ENCODE peak calls at places on chromosomes 12 and 14, in seven cellular contexts. N is pons, D is GM23248, G is mesenchymal stem cell, A is substantia nigra, B is Karpas-422, E is testis. P is an unnamed sample.

GRCh38 chr14:63867926-63868921 is 15.4 kb downstream of the SYNE2 start:
- DNase-seq in N (no peak), D (no peak), A (no peak), E (no peak), B (peak; percentile 46), G (peak; percentile 57), P (no peak)

GRCh38 chr12:85639834-85640233 is 196.4 kb downstream of the RASSF9 start:
- DNase-seq in G (no peak), A (no peak), E (no peak), D (no peak), N (no peak), B (no peak), P (no peak)

GRCh38 chr12:14567311-14568195 is at the start of gene PLBD1:
- DNase-seq in B (no peak), N (peak; percentile 33), D (peak; percentile 50), E (peak; percentile 81), G (peak; percentile 55), A (peak; percentile 47), P (no peak)

GRCh38 chr14:51304428-51304827 is 64.4 kb downstream of the TMX1 start:
- DNase-seq in E (no peak), A (no peak), G (peak; percentile 88), B (no peak), N (no peak), D (peak; percentile 82), P (no peak)

GRCh38 chr14:28773917-28774691 is 7.5 kb downstream of the FOXG1 start:
- DNase-seq in B (no peak), E (peak; percentile 74), G (no peak), D (peak; percentile 73), A (no peak), N (no peak), P (no peak)

GRCh38 chr14:60092516-60092915 is 793 bp downstream of the PCNX4 start:
- DNase-seq in G (peak; percentile 54), D (peak; percentile 77), B (peak; percentile 83), N (peak; percentile 60), A (no peak), E (peak; percentile 44), P (peak; percentile 61)

GRCh38 chr14:50599700-50600444 is 39.9 kb downstream of the ATL1 start:
- DNase-seq in N (peak; percentile 82), E (no peak), B (peak; percentile 67), D (peak; percentile 63), G (peak; percentile 64), A (no peak), P (peak; percentile 29)

GRCh38 chr12:11758838-11759509 is 109.5 kb downstream of the ETV6 start:
- DNase-seq in N (peak; percentile 45), A (no peak), E (no peak), D (no peak), B (no peak), G (peak; percentile 76), P (no peak)

GRCh38 chr14:103846569-103847438 is 571 bp downstream of the PPP1R13B start:
- DNase-seq in G (peak; percentile 8), D (peak; percentile 63), E (peak; percentile 47), A (peak; percentile 45), B (peak; percentile 59), N (no peak), P (no peak)

GRCh38 chr12:10094648-10095047 is 4.1 kb downstream of the CLEC1A start:
- DNase-seq in E (no peak), D (no peak), G (no peak), B (no peak), N (peak; percentile 43), A (no peak), P (no peak)

GRCh38 chr12:53502983-53503728 is 2.1 kb downstream of the TARBP2 start:
- DNase-seq in N (no peak), D (no peak), E (no peak), A (no peak), B (no peak), G (no peak), P (no peak)

GRCh38 chr12:133203344-133204263 is 22.3 kb downstream of the ZNF268 start:
- DNase-seq in B (no peak), A (no peak), E (no peak), N (no peak), G (no peak), D (peak; percentile 37), P (peak; percentile 45)

GRCh38 chr12:130953783-130954543 is at the start of gene ADGRD1:
- DNase-seq in B (no peak), E (peak; percentile 76), D (peak; percentile 74), G (peak; percentile 59), A (no peak), N (peak; percentile 58), P (peak; percentile 90)

GRCh38 chr14:103613517-103613916 is 15.5 kb upstream of the KLC1 start:
- DNase-seq in D (no peak), E (no peak), A (no peak), B (peak; percentile 69), N (no peak), G (no peak), P (no peak)

GRCh38 chr12:24615967-24616411 is 332.9 kb downstream of the BCAT1 start:
- DNase-seq in B (no peak), A (no peak), E (no peak), N (no peak), D (no peak), G (peak; percentile 40), P (no peak)

GRCh38 chr12:120261951-120262851 is 3.3 kb downstream of the PXN start:
- DNase-seq in E (peak; percentile 76), N (peak; percentile 65), G (no peak), B (no peak), A (peak; percentile 39), D (peak; percentile 58), P (no peak)

GRCh38 chr14:44778562-44778961 is 183.2 kb downstream of the KLHL28 start:
- DNase-seq in B (no peak), A (no peak), G (peak; percentile 67), N (no peak), E (no peak), D (peak; percentile 45), P (no peak)

GRCh38 chr12:25249951-25250738 is 584 bp downstream of the KRAS start:
- DNase-seq in D (peak; percentile 55), B (peak; percentile 72), N (peak; percentile 20), E (peak; percentile 46), A (peak; percentile 28), G (peak; percentile 41), P (peak; percentile 82)

GRCh38 chr12:110088936-110089335 is 35.2 kb upstream of the IFT81 start:
- DNase-seq in G (no peak), B (no peak), N (peak; percentile 73), E (no peak), D (no peak), A (no peak), P (peak; percentile 71)

GRCh38 chr14:42884100-42884499 is 1277.4 kb downstream of the LRFN5 start:
- DNase-seq in B (no peak), N (no peak), E (no peak), D (peak; percentile 84), A (no peak), G (peak; percentile 90), P (peak; percentile 50)

GRCh38 chr14:59356298-59356697 is 108.9 kb downstream of the GPR135 start:
- DNase-seq in B (peak; percentile 61), N (no peak), A (no peak), D (no peak), E (no peak), G (no peak), P (no peak)

GRCh38 chr12:104958946-104959841 is 1.1 kb upstream of the SLC41A2 start:
- DNase-seq in B (no peak), D (peak; percentile 64), A (no peak), N (no peak), G (peak; percentile 48), E (peak; percentile 49), P (no peak)

GRCh38 chr12:75364918-75365317 is 26.0 kb upstream of the GLIPR1L2 start:
- DNase-seq in G (peak; percentile 34), E (no peak), B (no peak), A (no peak), D (peak; percentile 32), N (peak; percentile 9), P (peak; percentile 86)

GRCh38 chr12:45989857-45990467 is 412 bp downstream of the SCAF11 start:
- DNase-seq in D (peak; percentile 78), B (peak; percentile 83), A (peak; percentile 74), E (peak; percentile 75), N (no peak), G (peak; percentile 79), P (peak; percentile 83)

GRCh38 chr12:4439736-4440135 is 5.9 kb downstream of the FGF6 start:
- DNase-seq in B (no peak), A (no peak), N (no peak), D (no peak), E (no peak), G (no peak), P (no peak)

GRCh38 chr12:55072093-55072492 is 52.3 kb downstream of the NEUROD4 start:
- DNase-seq in B (peak; percentile 91), D (peak; percentile 54), G (no peak), E (peak; percentile 60), A (peak; percentile 37), N (peak; percentile 46), P (peak; percentile 65)

GRCh38 chr14:58288106-58288792 is 10.1 kb upstream of the ARID4A start:
- DNase-seq in B (no peak), N (no peak), A (no peak), D (no peak), G (no peak), E (no peak), P (no peak)

GRCh38 chr12:48296586-48297396 is 53.9 kb downstream of the ZNF641 start:
- DNase-seq in E (peak; percentile 94), D (peak; percentile 82), G (peak; percentile 47), A (peak; percentile 53), N (peak; percentile 69), B (no peak), P (peak; percentile 40)

GRCh38 chr12:66627270-66627987 is 51.4 kb downstream of the GRIP1 start:
- DNase-seq in D (no peak), B (no peak), E (no peak), G (no peak), N (no peak), A (no peak), P (no peak)

GRCh38 chr12:55060470-55060869 is 40.7 kb downstream of the NEUROD4 start:
- DNase-seq in E (no peak), A (no peak), D (no peak), N (no peak), G (no peak), B (no peak), P (peak; percentile 92)